ENCODE peak calls at places on chromosomes 2 and 18, in seven cellular contexts. P is endodermal cell, W is endothelial cell, X is fibroblast of mammary gland, U is heart right ventricle, Y is cardiac fibroblast, Z is astrocyte. T is an unnamed sample.

GRCh38 chr2:16860627-16861026 is 195.0 kb upstream of the CYRIA start:
- DNase-seq in U (no peak), Z (peak), Y (no peak), X (no peak), W (no peak), P (no peak), T (peak)

GRCh38 chr2:233111427-233111826 is 51.3 kb downstream of the INPP5D start:
- DNase-seq in W (no peak), P (no peak), Y (no peak), Z (no peak), U (no peak), X (no peak), T (no peak)

GRCh38 chr2:60963176-60963575 is 54.3 kb upstream of the PEX13 start:
- DNase-seq in X (no peak), U (no peak), Z (no peak), W (no peak), P (no peak), Y (no peak), T (no peak)

GRCh38 chr18:13374468-13375301 is 156.1 kb downstream of the LDLRAD4 start:
- DNase-seq in X (no peak), P (peak), W (no peak), U (no peak), Z (peak), Y (peak), T (no peak)

GRCh38 chr2:191677091-191677645 is 768 bp upstream of the NABP1 start:
- DNase-seq in U (no peak), Y (peak), X (peak), Z (peak), P (no peak), W (no peak), T (no peak)

GRCh38 chr2:41535575-41535974 is 512.2 kb upstream of the PKDCC start:
- DNase-seq in P (no peak), X (no peak), Y (no peak), U (no peak), W (no peak), Z (no peak), T (no peak)

GRCh38 chr18:59846814-59847490 is 52.8 kb upstream of the PMAIP1 start:
- DNase-seq in W (no peak), U (no peak), X (peak), Z (peak), Y (peak), P (peak), T (peak)

GRCh38 chr2:120473522-120474271 is 127.8 kb downstream of the INHBB start:
- DNase-seq in W (no peak), Z (no peak), U (no peak), P (peak), Y (no peak), X (no peak), T (peak)

GRCh38 chr2:104826016-104826415 is 27.9 kb upstream of the POU3F3 start:
- DNase-seq in Y (no peak), X (no peak), U (no peak), W (no peak), Z (no peak), P (no peak), T (peak)

GRCh38 chr2:175684466-175684865 is 317.6 kb downstream of the LNPK start:
- DNase-seq in X (no peak), Y (no peak), W (no peak), Z (no peak), U (no peak), P (peak), T (no peak)

GRCh38 chr2:46555011-46555410 is 75.6 kb downstream of the TMEM247 start:
- DNase-seq in W (peak), U (no peak), Z (no peak), Y (no peak), X (no peak), P (peak), T (peak)

GRCh38 chr2:182941121-182941713 is 74.8 kb upstream of the FRZB start:
- DNase-seq in Z (no peak), U (no peak), P (no peak), X (peak), Y (no peak), W (no peak), T (no peak)

GRCh38 chr2:9737053-9737875 is 106.0 kb upstream of the TAF1B start:
- DNase-seq in W (no peak), U (no peak), P (no peak), Z (no peak), Y (no peak), X (peak), T (no peak)

GRCh38 chr2:24828641-24829040 is 35.4 kb downstream of the CENPO start:
- DNase-seq in X (no peak), P (no peak), Y (no peak), W (no peak), Z (no peak), U (no peak), T (no peak)

GRCh38 chr2:176612736-176613135 is 343.5 kb downstream of the MTX2 start:
- DNase-seq in P (no peak), W (no peak), X (no peak), Z (peak), Y (no peak), U (no peak), T (peak)

GRCh38 chr2:86142737-86143257 is 36.8 kb downstream of the PTCD3 start:
- DNase-seq in U (no peak), Z (no peak), Y (no peak), X (no peak), W (no peak), P (no peak), T (no peak)

GRCh38 chr2:108637304-108637669 is 82.0 kb upstream of the RANBP2 start:
- DNase-seq in W (no peak), X (peak), U (no peak), P (no peak), Y (peak), Z (peak), T (peak)

GRCh38 chr18:49849331-49850217 is 36.2 kb upstream of the ACAA2 start:
- DNase-seq in W (no peak), X (peak), Y (peak), Z (peak), P (peak), U (no peak), T (peak)

GRCh38 chr2:121197369-121198091 is 87.5 kb downstream of the TFCP2L1 start:
- DNase-seq in X (peak), Y (peak), U (peak), Z (peak), P (no peak), W (no peak), T (peak)

GRCh38 chr2:200104015-200104414 is 148.6 kb downstream of the MAIP1 start:
- DNase-seq in X (peak), Z (peak), W (no peak), P (no peak), U (no peak), Y (peak), T (peak)

GRCh38 chr2:73983322-73984202 is 1.1 kb upstream of the TET3 start:
- DNase-seq in Y (no peak), U (no peak), X (no peak), Z (no peak), W (no peak), P (peak), T (peak)

GRCh38 chr2:60079562-60079961 is 473.9 kb downstream of the BCL11A start:
- DNase-seq in X (no peak), U (no peak), Y (no peak), P (no peak), W (no peak), Z (no peak), T (no peak)

GRCh38 chr2:83951378-83951947 is 507.6 kb downstream of the SUCLG1 start:
- DNase-seq in Y (no peak), P (no peak), X (no peak), U (no peak), W (no peak), Z (no peak), T (no peak)

DNA sequence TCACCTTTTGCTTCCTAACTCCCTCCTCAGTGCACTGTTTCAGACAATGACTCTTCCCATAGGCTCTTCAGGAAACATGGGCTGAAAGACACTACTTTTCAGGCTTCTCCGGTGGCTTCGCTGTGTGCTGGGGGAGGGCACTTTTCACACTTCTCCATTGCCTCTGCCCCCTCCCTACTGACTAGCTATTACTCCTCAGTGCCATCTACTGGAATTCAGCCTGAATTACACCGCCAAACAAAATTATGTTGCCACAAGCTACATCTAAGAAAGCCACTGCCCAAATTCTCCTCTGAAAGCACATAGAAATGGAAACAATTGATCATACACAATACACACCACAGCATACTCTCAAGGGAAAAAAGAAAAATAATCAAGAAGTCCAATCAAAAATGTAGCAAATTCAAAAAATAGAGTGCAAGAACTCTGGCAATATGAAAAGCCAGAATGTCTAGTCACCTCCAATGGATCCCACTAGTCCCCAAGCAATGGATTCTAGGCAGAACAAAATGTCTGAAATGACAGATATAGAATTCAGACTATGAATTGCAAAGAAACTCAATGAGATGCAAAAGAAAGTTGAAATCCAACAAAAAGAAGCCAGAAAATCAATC is 1139.4 kb upstream of the GYPC start:
- DNase-seq in P (peak), U (no peak), Y (peak), X (peak), Z (no peak), W (peak), T (peak)
- TF ChIP-seq CTCF in P (peak), U (peak), Y (peak), X (peak), Z (peak), W (peak), T (peak)

GRCh38 chr18:47775961-47776360 is 154.5 kb downstream of the SMAD2 start:
- DNase-seq in U (no peak), X (peak), Y (peak), P (no peak), Z (no peak), W (no peak), T (no peak)
- TF ChIP-seq CTCF in U (no peak), X (no peak), Y (peak), P (peak), Z (no peak), W (no peak), T (no peak)

GRCh38 chr18:78878335-78878734 is 101.3 kb upstream of the SALL3 start:
- DNase-seq in W (no peak), Z (no peak), X (no peak), P (peak), Y (no peak), U (no peak), T (no peak)

GRCh38 chr18:78876868-78877267 is 102.8 kb upstream of the SALL3 start:
- DNase-seq in Y (no peak), Z (no peak), P (peak), U (no peak), W (no peak), X (no peak), T (no peak)

GRCh38 chr18:78875998-78876650 is 103.5 kb upstream of the SALL3 start:
- DNase-seq in X (no peak), P (no peak), Z (no peak), U (no peak), W (no peak), Y (no peak), T (no peak)

GRCh38 chr18:78873916-78874505 is 105.6 kb upstream of the SALL3 start:
- DNase-seq in W (no peak), Z (peak), X (no peak), P (no peak), U (no peak), Y (no peak), T (no peak)

GRCh38 chr18:78875268-78875997 is 104.2 kb upstream of the SALL3 start:
- DNase-seq in P (peak), Y (peak), Z (no peak), U (no peak), X (peak), W (no peak), T (peak)
- TF ChIP-seq CTCF in P (peak), Y (peak), Z (peak), U (peak), X (peak), W (no peak), T (no peak)

DNA sequence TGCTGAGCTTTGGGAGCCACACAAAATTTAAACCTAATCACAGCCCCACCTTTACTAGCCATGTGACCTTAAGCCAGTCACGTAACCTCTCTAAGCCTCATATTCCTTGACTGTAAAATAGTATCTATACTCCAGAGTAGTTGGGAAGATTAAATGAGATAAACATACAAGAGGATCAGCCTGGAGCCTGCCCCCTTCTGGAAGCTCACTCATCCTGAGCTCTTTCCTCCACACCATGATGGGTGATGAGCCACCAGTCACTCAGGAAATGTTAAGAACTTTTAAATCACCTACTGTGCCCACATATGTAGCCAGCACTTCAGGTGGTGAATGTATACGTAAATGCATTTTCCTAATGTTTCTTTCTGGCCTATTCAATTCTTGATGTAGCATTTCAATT is 195.9 kb upstream of the DDX18 start:
- DNase-seq in Y (no peak), X (no peak), W (no peak), P (no peak), U (no peak), Z (no peak), T (no peak)
- TF ChIP-seq CTCF in Y (no peak), X (no peak), W (no peak), P (peak), U (no peak), Z (no peak), T (no peak)

GRCh38 chr2:2698182-2699116 is 367.4 kb upstream of the MYT1L start:
- DNase-seq in Z (no peak), Y (no peak), U (no peak), X (no peak), P (peak), W (peak), T (no peak)
- TF ChIP-seq CTCF in Z (no peak), Y (no peak), U (no peak), X (no peak), P (peak), W (peak), T (no peak)

GRCh38 chr2:129231924-129232323 is 747.5 kb upstream of the RAB6C start:
- DNase-seq in U (no peak), W (no peak), P (no peak), Z (no peak), Y (no peak), X (no peak), T (no peak)

GRCh38 chr2:129229830-129230441 is 749.5 kb upstream of the RAB6C start:
- DNase-seq in W (no peak), X (no peak), U (no peak), Z (no peak), Y (no peak), P (no peak), T (no peak)

GRCh38 chr2:129233166-129233565 is 746.3 kb upstream of the RAB6C start:
- DNase-seq in Z (no peak), Y (no peak), U (no peak), W (no peak), P (no peak), X (no peak), T (no peak)

GRCh38 chr2:129236601-129237000 is 742.9 kb upstream of the RAB6C start:
- DNase-seq in Z (no peak), P (no peak), U (no peak), X (no peak), W (no peak), Y (no peak), T (no peak)

DNA sequence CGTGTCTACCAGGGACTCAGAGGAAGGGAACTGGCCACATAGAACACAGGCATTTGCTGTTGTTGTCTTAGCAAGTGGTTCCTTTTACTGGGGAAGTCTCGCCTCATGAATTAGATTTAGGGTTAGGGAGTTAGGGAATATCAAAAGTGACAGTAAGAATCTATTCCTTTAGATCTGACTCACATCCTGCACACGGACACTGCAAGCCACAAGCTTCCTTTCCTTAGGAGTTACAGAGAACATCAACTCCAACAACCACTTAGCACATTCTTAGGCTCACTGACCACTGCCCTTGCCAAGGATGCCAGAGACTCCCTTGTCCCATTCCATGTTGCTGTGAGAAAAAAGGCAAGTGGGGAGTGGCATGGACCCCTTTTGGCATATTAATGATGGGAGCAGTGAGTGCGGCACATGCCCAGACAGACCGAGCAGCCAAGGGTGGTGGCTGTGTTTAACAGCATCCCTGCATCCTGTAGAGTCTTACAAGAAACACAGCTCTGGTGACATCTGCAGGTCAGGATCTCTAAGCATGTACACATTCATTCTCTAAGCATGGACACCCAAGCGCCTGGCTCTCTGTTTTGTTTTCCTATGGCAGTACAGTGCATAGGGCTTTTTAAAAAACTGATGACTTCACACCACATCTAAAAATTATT is 745.6 kb upstream of the RAB6C start:
- DNase-seq in U (no peak), W (peak), Y (peak), X (peak), Z (no peak), P (no peak), T (peak)
- TF ChIP-seq CTCF in U (peak), W (no peak), Y (no peak), X (no peak), Z (no peak), P (peak), T (peak)

DNA sequence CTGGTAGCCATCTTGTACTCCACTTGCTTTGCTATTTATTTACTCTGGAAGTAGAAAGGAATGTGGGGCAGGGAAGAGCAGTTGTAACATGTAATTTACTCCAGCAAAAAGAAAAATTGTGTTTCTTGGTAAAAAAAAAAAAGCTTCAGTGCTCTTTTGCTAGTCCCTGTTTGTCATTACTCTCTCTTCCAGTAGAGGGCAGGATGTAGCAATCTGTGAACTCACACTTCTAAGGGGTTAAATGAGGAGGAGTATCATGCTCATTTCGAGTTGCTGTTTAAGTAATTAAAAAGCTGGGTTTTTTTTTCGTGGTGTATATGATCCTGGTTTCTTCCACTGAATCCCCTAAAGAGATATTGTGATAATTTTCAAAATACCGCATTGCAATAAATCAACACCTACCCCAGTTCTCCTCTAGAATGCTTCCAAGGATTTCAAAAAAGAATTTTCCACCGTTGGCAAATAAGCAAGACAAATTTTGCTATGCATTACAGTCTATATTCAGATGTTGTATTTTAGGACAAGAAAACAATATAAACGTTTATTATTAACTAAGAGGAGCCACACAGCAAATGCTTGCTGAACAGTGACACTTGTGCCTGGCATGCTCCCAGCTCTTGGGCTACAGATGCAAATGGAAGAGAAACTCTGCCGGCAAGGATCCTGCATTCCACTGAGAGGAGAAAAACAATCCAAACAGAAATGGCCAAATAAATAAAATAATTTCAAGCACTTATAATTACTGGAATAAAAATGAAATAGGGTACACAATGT is 261.6 kb downstream of the ASXL3 start:
- DNase-seq in U (no peak), X (peak), Z (peak), P (no peak), Y (peak), W (peak), T (peak)
- TF ChIP-seq CTCF in U (peak), X (peak), Z (peak), P (peak), Y (peak), W (peak), T (peak)